ENCODE peak calls at places on chromosomes 2 and 18, in five cellular contexts. L is A549, X is HL-60, C is K562, M is GM23338. Q is an unnamed sample.

GRCh38 chr2:219454217-219454616 is 19.6 kb downstream of the SPEG start:
- DNase-seq in L (no peak), X (no peak), C (no peak), M (no peak), Q (no peak)

GRCh38 chr2:169664600-169664977 is 29.6 kb downstream of the CFAP210 start:
- DNase-seq in L (no peak), X (no peak), C (no peak), M (no peak), Q (no peak)

GRCh38 chr18:77323640-77324370 is 74.2 kb downstream of the GALR1 start:
- DNase-seq in L (no peak), X (no peak), C (no peak), M (no peak), Q (no peak)

GRCh38 chr18:66560092-66560491 is 43.8 kb downstream of the CDH19 start:
- DNase-seq in L (no peak), X (peak), C (no peak), M (peak), Q (peak)

GRCh38 chr2:239675856-239676715 is 275.3 kb upstream of the HDAC4 start:
- DNase-seq in L (no peak), X (no peak), C (no peak), M (no peak), Q (no peak)

GRCh38 chr2:229857634-229858033 is 64.2 kb downstream of the TRIP12 start:
- DNase-seq in L (no peak), X (no peak), C (no peak), M (no peak), Q (no peak)

GRCh38 chr18:21112140-21112473 is 494 bp upstream of the ROCK1 start:
- DNase-seq in L (no peak), X (no peak), C (no peak), M (no peak), Q (no peak)

GRCh38 chr2:239934571-239935171 is 90.5 kb downstream of the NDUFA10 start:
- DNase-seq in L (no peak), X (peak), C (peak), M (peak), Q (no peak)

GRCh38 chr2:26892133-26892532 is 44.2 kb downstream of the DPYSL5 start:
- DNase-seq in L (no peak), X (no peak), C (no peak), M (no peak), Q (no peak)
- TF ChIP-seq REST in L (no peak), X (no peak), C (no peak), M (no peak), Q (no peak)

DNA sequence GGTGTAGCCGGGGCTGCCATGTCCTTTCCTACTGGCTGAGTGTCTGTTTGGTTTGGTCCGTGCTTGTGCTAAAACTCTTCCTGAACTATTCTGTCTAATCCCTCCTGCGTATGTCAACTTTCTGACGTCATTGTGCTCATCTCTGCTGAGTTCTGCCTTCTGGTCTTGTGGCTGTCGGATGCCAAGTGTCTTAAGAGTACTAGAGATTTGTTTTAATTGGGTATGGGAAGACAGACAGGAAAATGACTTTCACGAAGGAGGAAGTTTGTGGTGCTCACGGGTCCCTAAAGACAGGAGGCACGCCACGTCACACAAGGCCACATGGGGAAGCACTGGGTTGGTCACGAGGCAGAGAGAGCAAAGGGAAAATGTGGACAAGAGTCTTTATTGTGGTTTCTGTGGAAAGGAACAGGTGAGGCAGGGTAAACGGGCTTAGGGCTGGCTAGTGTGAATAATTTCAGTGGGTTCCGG is 31.9 kb upstream of the NTSR2 start:
- DNase-seq in L (no peak), X (peak), C (no peak), M (no peak), Q (no peak)
- H3K4me3 ChIP-seq in L (no peak), X (no peak), C (no peak), M (no peak), Q (no peak)

GRCh38 chr2:65049010-65049639 is 7.1 kb upstream of the CEP68 start:
- DNase-seq in L (no peak), X (no peak), C (no peak), M (peak), Q (no peak)
- TF ChIP-seq REST in L (no peak), X (no peak), C (no peak), M (no peak), Q (no peak)

GRCh38 chr2:195700480-195700879 is 43.5 kb downstream of the SLC39A10 start:
- DNase-seq in L (no peak), X (no peak), C (no peak), M (no peak), Q (no peak)
- H3K4me3 ChIP-seq in L (no peak), X (no peak), C (no peak), M (no peak), Q (no peak)